ENCODE peak calls at places on chromosomes 13 and 19, in nine cellular contexts. N, S, L, R, W, B, C, M and A are unnamed samples.

GRCh38 chr19:3095375-3096191 is 1.4 kb downstream of the GNA11 start:
- DNase-seq in N (peak; percentile 63), S (peak; percentile 76), L (no peak), R (no peak), W (no peak), B (no peak), C (no peak), M (peak; percentile 64), A (peak; percentile 70)

GRCh38 chr19:748274-748598 is 2.7 kb upstream of the MISP start:
- DNase-seq in N (peak; percentile 88), S (no peak), L (no peak), R (no peak), W (no peak), B (no peak), C (no peak), M (no peak), A (no peak)

GRCh38 chr13:79593121-79593520 is 112.2 kb downstream of the NDFIP2 start:
- DNase-seq in N (no peak), S (no peak), L (no peak), R (no peak), W (no peak), B (no peak), C (no peak), M (no peak), A (no peak)

GRCh38 chr13:41352935-41353801 is 42.1 kb downstream of the NAA16 start:
- DNase-seq in N (peak; percentile 24), S (no peak), L (no peak), R (peak; percentile 32), W (peak; percentile 59), B (no peak), C (no peak), M (peak; percentile 30), A (no peak)

GRCh38 chr13:50222569-50223332 is 207.5 kb downstream of the KCNRG start:
- DNase-seq in N (peak; percentile 41), S (peak; percentile 87), L (peak; percentile 54), R (peak; percentile 44), W (peak; percentile 68), B (peak; percentile 31), C (peak; percentile 81), M (peak; percentile 60), A (peak; percentile 83)

GRCh38 chr13:35720690-35721554 is 244.4 kb upstream of the MAB21L1 start:
- DNase-seq in N (peak; percentile 53), S (no peak), L (no peak), R (peak; percentile 40), W (peak; percentile 46), B (no peak), C (no peak), M (peak; percentile 49), A (no peak)

GRCh38 chr13:77437267-77437666 is 98.2 kb upstream of the SCEL start:
- DNase-seq in N (no peak), S (no peak), L (no peak), R (no peak), W (no peak), B (no peak), C (no peak), M (no peak), A (no peak)

GRCh38 chr13:48876289-48876688 is 99.4 kb upstream of the FNDC3A start:
- DNase-seq in N (no peak), S (no peak), L (no peak), R (no peak), W (no peak), B (no peak), C (no peak), M (no peak), A (no peak)

GRCh38 chr13:33694546-33694945 is 123.4 kb upstream of the RFC3 start:
- DNase-seq in N (no peak), S (no peak), L (no peak), R (no peak), W (no peak), B (no peak), C (no peak), M (no peak), A (no peak)

GRCh38 chr19:48551437-48552302 is at the start of gene SULT2B1:
- DNase-seq in N (peak; percentile 92), S (peak; percentile 84), L (peak; percentile 71), R (peak; percentile 69), W (no peak), B (no peak), C (no peak), M (no peak), A (peak; percentile 86)

GRCh38 chr19:17948967-17949930 is 16.4 kb downstream of the CCDC124 start:
- DNase-seq in N (no peak), S (no peak), L (no peak), R (no peak), W (no peak), B (no peak), C (no peak), M (no peak), A (no peak)

GRCh38 chr19:46311444-46311843 is 14.6 kb downstream of the HIF3A start:
- DNase-seq in N (no peak), S (no peak), L (no peak), R (no peak), W (no peak), B (no peak), C (no peak), M (no peak), A (no peak)

GRCh38 chr19:46303702-46304397 is 7.0 kb downstream of the HIF3A start:
- DNase-seq in N (peak; percentile 98), S (peak; percentile 89), L (peak; percentile 54), R (peak; percentile 90), W (no peak), B (no peak), C (peak; percentile 63), M (peak; percentile 62), A (peak; percentile 92)

GRCh38 chr19:46309056-46309455 is 12.2 kb downstream of the HIF3A start:
- DNase-seq in N (no peak), S (no peak), L (no peak), R (no peak), W (no peak), B (no peak), C (no peak), M (no peak), A (no peak)

GRCh38 chr19:46306501-46306900 is 9.7 kb downstream of the HIF3A start:
- DNase-seq in N (no peak), S (no peak), L (no peak), R (no peak), W (no peak), B (no peak), C (no peak), M (no peak), A (no peak)

GRCh38 chr19:46308510-46308909 is 11.7 kb downstream of the HIF3A start:
- DNase-seq in N (no peak), S (no peak), L (no peak), R (no peak), W (no peak), B (no peak), C (no peak), M (no peak), A (no peak)
- H3K36me3 ChIP-seq in N (no peaks in the 10 kb centered on the region), S (peaks cover 59% of the 10 kb centered on the region), L (no peaks in the 10 kb centered on the region), R (no peaks in the 10 kb centered on the region), W (no peaks in the 10 kb centered on the region), B (peaks cover 79% of the 10 kb centered on the region), C (peaks cover 99% of the 10 kb centered on the region), M (peaks cover 22% of the 10 kb centered on the region), A (peaks cover 57% of the 10 kb centered on the region)

GRCh38 chr13:30802501-30802900 is 67.2 kb downstream of the ALOX5AP start:
- DNase-seq in N (no peak), S (no peak), L (no peak), R (no peak), W (no peak), B (no peak), C (no peak), M (no peak), A (no peak)

GRCh38 chr13:30802953-30803478 is 67.7 kb downstream of the ALOX5AP start:
- DNase-seq in N (peak; percentile 87), S (peak; percentile 97), L (peak; percentile 84), R (peak; percentile 81), W (peak; percentile 70), B (peak; percentile 54), C (peak; percentile 86), M (peak; percentile 93), A (peak; percentile 94)

GRCh38 chr13:30798776-30799625 is 63.7 kb downstream of the ALOX5AP start:
- DNase-seq in N (no peak), S (no peak), L (no peak), R (no peak), W (peak; percentile 59), B (no peak), C (no peak), M (no peak), A (no peak)

GRCh38 chr13:30797847-30798246 is 62.5 kb downstream of the ALOX5AP start:
- DNase-seq in N (no peak), S (no peak), L (no peak), R (no peak), W (no peak), B (no peak), C (no peak), M (no peak), A (no peak)

GRCh38 chr13:30800107-30800506 is 64.8 kb downstream of the ALOX5AP start:
- DNase-seq in N (no peak), S (no peak), L (no peak), R (no peak), W (no peak), B (no peak), C (no peak), M (no peak), A (no peak)
- H3K27ac ChIP-seq in N (no peak overlapping the region), S (no peak overlapping the region), L (no peak overlapping the region), R (no peak overlapping the region), W (no peak overlapping the region), B (no peak overlapping the region), C (no peak overlapping the region), M (no peak overlapping the region), A (no peak overlapping the region)

GRCh38 chr19:19647037-19647835 is 3.8 kb upstream of the GMIP start:
- DNase-seq in N (no peak), S (peak; percentile 77), L (no peak), R (no peak), W (no peak), B (no peak), C (no peak), M (no peak), A (no peak)

GRCh38 chr19:19645233-19645870 is 1.9 kb upstream of the GMIP start:
- DNase-seq in N (no peak), S (peak; percentile 61), L (no peak), R (no peak), W (no peak), B (no peak), C (no peak), M (no peak), A (no peak)

GRCh38 chr19:19642506-19643157 is 825 bp downstream of the GMIP start:
- DNase-seq in N (no peak), S (no peak), L (no peak), R (no peak), W (no peak), B (no peak), C (no peak), M (no peak), A (no peak)

GRCh38 chr19:19643158-19644053 is at the start of gene GMIP:
- DNase-seq in N (peak; percentile 92), S (peak; percentile 96), L (peak; percentile 64), R (peak; percentile 80), W (peak; percentile 29), B (no peak), C (peak; percentile 82), M (peak; percentile 69), A (peak; percentile 92)

GRCh38 chr19:19644054-19644388 is 564 bp upstream of the GMIP start:
- DNase-seq in N (no peak), S (no peak), L (no peak), R (no peak), W (no peak), B (no peak), C (no peak), M (no peak), A (no peak)
- TF ChIP-seq CTCF in N (no peak), S (peak; percentile 45), L (no peak), R (no peak), W (no peak), B (no peak), C (no peak), M (no peak), A (no peak)

GRCh38 chr19:49881186-49881585 is 3.7 kb downstream of the TBC1D17 start:
- DNase-seq in N (no peak), S (peak; percentile 65), L (no peak), R (no peak), W (no peak), B (no peak), C (no peak), M (no peak), A (peak; percentile 62)
- H3K36me3 ChIP-seq in N (peaks cover 20% of the 10 kb centered on the region), S (peaks cover 71% of the 10 kb centered on the region), L (peaks cover 14% of the 10 kb centered on the region), R (peaks cover 56% of the 10 kb centered on the region), W (peaks cover 56% of the 10 kb centered on the region), B (peaks cover 48% of the 10 kb centered on the region), C (peaks cover 78% of the 10 kb centered on the region), M (peaks cover 72% of the 10 kb centered on the region), A (peaks cover 72% of the 10 kb centered on the region)